ENCODE peak calls at places on chromosome 18, in eight cellular contexts. K is choroid plexus epithelial cell, J is AG04450, G is right lobe of liver, X is AG10803, D is AG09309, S is A673, H is HCT116. M is an unnamed sample.

GRCh38 chr18:50610349-50610748 is 50.5 kb downstream of the MAPK4 start:
- DNase-seq in K (no peak), J (no peak), G (no peak), X (no peak), D (no peak), S (peak; percentile 26), H (no peak), M (no peak)

GRCh38 chr18:29096380-29096779 is 919.5 kb upstream of the CDH2 start:
- DNase-seq in K (no peak), J (no peak), G (no peak), X (no peak), D (no peak), S (no peak), H (no peak), M (no peak)

GRCh38 chr18:23812566-23813440 is 123.5 kb downstream of the LAMA3 start:
- DNase-seq in K (peak; percentile 43), J (no peak), G (no peak), X (peak; percentile 17), D (no peak), S (peak; percentile 66), H (peak; percentile 15), M (peak; percentile 48)

GRCh38 chr18:43780782-43781340 is 503.6 kb upstream of the SYT4 start:
- DNase-seq in K (peak; percentile 90), J (no peak), G (no peak), X (peak; percentile 82), D (peak; percentile 67), S (peak; percentile 18), H (no peak), M (peak; percentile 62)

GRCh38 chr18:9595197-9595596 is 19.2 kb downstream of the PPP4R1 start:
- DNase-seq in K (peak; percentile 66), J (no peak), G (no peak), X (no peak), D (no peak), S (no peak), H (no peak), M (peak; percentile 55)

GRCh38 chr18:12278765-12279682 is 24.9 kb downstream of the CIDEA start:
- DNase-seq in K (peak; percentile 95), J (peak; percentile 97), G (peak; percentile 63), X (peak; percentile 95), D (peak; percentile 78), S (no peak), H (no peak), M (peak; percentile 96)

GRCh38 chr18:3869848-3870247 is 419.9 kb downstream of the TGIF1 start:
- DNase-seq in K (peak; percentile 76), J (peak; percentile 27), G (no peak), X (peak; percentile 63), D (peak; percentile 29), S (peak; percentile 90), H (peak; percentile 40), M (peak; percentile 68)

GRCh38 chr18:74234326-74235171 is 57.2 kb downstream of the CYB5A start:
- DNase-seq in K (peak; percentile 99), J (no peak), G (peak; percentile 80), X (peak; percentile 42), D (peak; percentile 17), S (no peak), H (no peak), M (peak; percentile 100)

GRCh38 chr18:23924813-23925212 is 89.7 kb upstream of the TTC39C start:
- DNase-seq in K (peak; percentile 5), J (no peak), G (no peak), X (peak; percentile 80), D (no peak), S (peak; percentile 22), H (no peak), M (no peak)

GRCh38 chr18:2686349-2686968 is 30.9 kb downstream of the SMCHD1 start:
- DNase-seq in K (no peak), J (no peak), G (no peak), X (no peak), D (no peak), S (peak; percentile 17), H (no peak), M (peak; percentile 14)

GRCh38 chr18:28281400-28281799 is 104.5 kb upstream of the CDH2 start:
- DNase-seq in K (no peak), J (no peak), G (no peak), X (no peak), D (no peak), S (no peak), H (no peak), M (no peak)

GRCh38 chr18:25351280-25351772 is 640 bp downstream of the ZNF521 start:
- DNase-seq in K (peak; percentile 11), J (no peak), G (no peak), X (peak; percentile 1), D (no peak), S (no peak), H (no peak), M (no peak)

GRCh38 chr18:58268849-58269248 is 224.8 kb downstream of the NEDD4L start:
- DNase-seq in K (peak; percentile 42), J (no peak), G (no peak), X (peak; percentile 40), D (no peak), S (no peak), H (peak; percentile 75), M (peak; percentile 27)

GRCh38 chr18:77191241-77191751 is 58.4 kb upstream of the GALR1 start:
- DNase-seq in K (peak; percentile 78), J (peak; percentile 53), G (no peak), X (peak; percentile 84), D (no peak), S (no peak), H (no peak), M (peak; percentile 91)

GRCh38 chr18:33826151-33826550 is 248.1 kb downstream of the ASXL3 start:
- DNase-seq in K (no peak), J (no peak), G (no peak), X (no peak), D (no peak), S (no peak), H (no peak), M (no peak)

GRCh38 chr18:75551071-75551470 is 123.6 kb upstream of the SMIM21 start:
- DNase-seq in K (peak; percentile 5), J (no peak), G (no peak), X (no peak), D (no peak), S (peak; percentile 4), H (no peak), M (no peak)

GRCh38 chr18:44286049-44286448 is 394.6 kb upstream of the SETBP1 start:
- DNase-seq in K (no peak), J (no peak), G (no peak), X (no peak), D (no peak), S (no peak), H (no peak), M (no peak)

GRCh38 chr18:6561029-6561861 is 146.5 kb upstream of the L3MBTL4 start:
- DNase-seq in K (peak; percentile 92), J (peak; percentile 6), G (peak; percentile 47), X (peak; percentile 24), D (no peak), S (no peak), H (no peak), M (peak; percentile 91)

GRCh38 chr18:3579701-3580100 is 129.7 kb downstream of the TGIF1 start:
- DNase-seq in K (peak; percentile 97), J (no peak), G (no peak), X (peak; percentile 79), D (peak; percentile 66), S (no peak), H (no peak), M (peak; percentile 91)

GRCh38 chr18:47557160-47557559 is 305.7 kb upstream of the SKOR2 start:
- DNase-seq in K (no peak), J (no peak), G (no peak), X (no peak), D (no peak), S (no peak), H (no peak), M (no peak)
- TF ChIP-seq CTCF in K (no peak), J (no peak), G (no peak), X (no peak), D (no peak), S (no peak), H (no peak), M (no peak)

GRCh38 chr18:66754335-66754734 is 150.4 kb upstream of the CDH19 start:
- DNase-seq in K (no peak), J (no peak), G (no peak), X (no peak), D (no peak), S (no peak), H (no peak), M (no peak)

GRCh38 chr18:66757946-66758345 is 154.1 kb upstream of the CDH19 start:
- DNase-seq in K (no peak), J (no peak), G (no peak), X (no peak), D (no peak), S (no peak), H (no peak), M (no peak)

GRCh38 chr18:66761166-66761565 is 157.3 kb upstream of the CDH19 start:
- DNase-seq in K (no peak), J (no peak), G (no peak), X (no peak), D (no peak), S (no peak), H (no peak), M (no peak)

GRCh38 chr18:66760559-66760958 is 156.7 kb upstream of the CDH19 start:
- DNase-seq in K (no peak), J (no peak), G (no peak), X (no peak), D (no peak), S (no peak), H (no peak), M (no peak)

DNA sequence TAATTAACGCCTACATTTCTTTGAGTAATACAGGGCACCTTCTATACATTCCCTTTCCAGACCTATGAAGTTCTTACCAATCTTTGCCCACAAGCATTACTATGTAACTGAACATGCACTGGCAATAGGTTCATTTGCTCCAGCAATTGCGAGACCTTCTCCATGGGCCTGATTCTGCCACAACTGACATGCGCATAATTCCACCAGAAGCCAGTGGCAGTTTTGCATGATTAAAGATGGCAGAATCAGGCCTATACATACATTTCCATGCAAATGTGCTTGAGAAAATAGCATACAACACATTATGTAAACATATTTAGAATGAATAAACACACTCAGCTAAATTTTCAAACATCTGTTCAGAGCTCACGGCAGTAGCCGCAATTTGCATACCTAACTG is 155.1 kb upstream of the CDH19 start:
- DNase-seq in K (no peak), J (no peak), G (no peak), X (no peak), D (no peak), S (no peak), H (no peak), M (no peak)
- H3K4me3 ChIP-seq in K (no peak overlapping the region), J (no peak overlapping the region), G (no peak overlapping the region), X (no peak overlapping the region), D (no peak overlapping the region), S (no peak overlapping the region), H (no peak overlapping the region), M (no peak overlapping the region)

DNA sequence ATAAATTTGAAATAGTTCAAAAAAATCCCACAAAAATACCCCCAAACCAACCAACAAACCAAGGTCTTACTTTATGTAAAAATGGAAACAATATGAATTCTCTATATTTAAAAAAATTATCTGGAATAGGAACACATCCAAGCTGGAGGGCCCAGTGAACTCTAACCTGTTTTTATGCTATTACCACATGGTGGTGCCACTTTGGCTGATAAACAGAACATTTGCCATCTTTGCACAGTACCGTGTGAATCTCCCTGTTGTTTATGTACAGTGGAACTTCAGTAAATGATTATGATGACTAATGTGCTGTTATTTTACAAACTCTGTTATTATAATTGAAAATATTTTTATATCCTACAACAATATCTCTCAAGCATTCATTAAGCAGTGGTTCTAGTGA is 145.3 kb upstream of the SMAD7 start:
- DNase-seq in K (no peak), J (no peak), G (no peak), X (no peak), D (no peak), S (peak; percentile 10), H (no peak), M (peak; percentile 34)
- TF ChIP-seq CTCF in K (peak; percentile 5), J (no peak), G (no peak), X (no peak), D (no peak), S (peak; percentile 21), H (no peak), M (no peak)

GRCh38 chr18:36132756-36133155 is 3.1 kb downstream of the ELP2 start:
- DNase-seq in K (no peak), J (no peak), G (no peak), X (no peak), D (no peak), S (no peak), H (no peak), M (no peak)
- H3K4me3 ChIP-seq in K (no peak overlapping the region), J (no peak overlapping the region), G (no peak overlapping the region), X (no peak overlapping the region), D (no peak overlapping the region), S (no peak overlapping the region), H (no peak overlapping the region), M (no peak overlapping the region)

M was measured in fibroblast of villous mesenchyme.